ENCODE peak calls at places on chromosomes 16 and 17, in six cellular contexts. M, Q, S, A, J and H are unnamed samples.

GRCh38 chr17:82424001-82424862 is 5.8 kb upstream of the OGFOD3 start:
- DNase-seq in M (peak; percentile 31), J (peak; percentile 74), S (peak; percentile 24), Q (peak; percentile 60), A (peak; percentile 60), H (peak; percentile 61)

GRCh38 chr17:41676058-41676419 is 12.6 kb upstream of the EIF1 start:
- DNase-seq in A (no peak), S (no peak), M (no peak), Q (no peak), J (no peak), H (no peak)

GRCh38 chr17:79983456-79983855 is 52.2 kb downstream of the TBC1D16 start:
- DNase-seq in A (no peak), S (no peak), Q (no peak), M (no peak), J (no peak), H (no peak)

GRCh38 chr17:56820207-56820606 is 13.5 kb downstream of the C17orf67 start:
- DNase-seq in S (no peak), M (no peak), A (no peak), Q (no peak), J (no peak), H (no peak)

GRCh38 chr17:68135141-68135887 is 99.8 kb downstream of the KPNA2 start:
- DNase-seq in M (no peak), S (no peak), A (no peak), Q (no peak), J (no peak), H (no peak)

GRCh38 chr17:78558181-78558850 is 18.9 kb downstream of the DNAH17 start:
- DNase-seq in A (peak; percentile 27), Q (peak; percentile 53), S (peak; percentile 6), J (no peak), M (no peak), H (peak; percentile 47)

GRCh38 chr16:88634141-88634993 is 4.0 kb upstream of the IL17C start:
- DNase-seq in S (no peak), J (peak; percentile 83), A (peak; percentile 65), M (no peak), Q (no peak), H (peak; percentile 36)

GRCh38 chr17:68318103-68318991 is 27.1 kb downstream of the ARSG start:
- DNase-seq in J (no peak), Q (peak; percentile 53), S (peak; percentile 37), A (peak; percentile 30), M (peak; percentile 71), H (peak; percentile 72)

GRCh38 chr16:69334696-69335095 is 4.3 kb upstream of the PDF start:
- DNase-seq in J (no peak), M (no peak), A (no peak), Q (no peak), S (no peak), H (no peak)

GRCh38 chr16:2252806-2253148 is 1.4 kb upstream of the ECI1 start:
- DNase-seq in A (no peak), M (no peak), S (no peak), Q (no peak), J (no peak), H (no peak)

GRCh38 chr17:51322390-51323029 is 62.2 kb downstream of the UTP18 start:
- DNase-seq in S (no peak), A (peak; percentile 14), J (peak; percentile 70), M (no peak), Q (peak; percentile 70), H (peak; percentile 22)
- TF ChIP-seq CTCF in S (peak; percentile 15), A (peak; percentile 33), J (peak; percentile 76), M (peak; percentile 52), Q (peak; percentile 63), H (peak; percentile 43)

DNA sequence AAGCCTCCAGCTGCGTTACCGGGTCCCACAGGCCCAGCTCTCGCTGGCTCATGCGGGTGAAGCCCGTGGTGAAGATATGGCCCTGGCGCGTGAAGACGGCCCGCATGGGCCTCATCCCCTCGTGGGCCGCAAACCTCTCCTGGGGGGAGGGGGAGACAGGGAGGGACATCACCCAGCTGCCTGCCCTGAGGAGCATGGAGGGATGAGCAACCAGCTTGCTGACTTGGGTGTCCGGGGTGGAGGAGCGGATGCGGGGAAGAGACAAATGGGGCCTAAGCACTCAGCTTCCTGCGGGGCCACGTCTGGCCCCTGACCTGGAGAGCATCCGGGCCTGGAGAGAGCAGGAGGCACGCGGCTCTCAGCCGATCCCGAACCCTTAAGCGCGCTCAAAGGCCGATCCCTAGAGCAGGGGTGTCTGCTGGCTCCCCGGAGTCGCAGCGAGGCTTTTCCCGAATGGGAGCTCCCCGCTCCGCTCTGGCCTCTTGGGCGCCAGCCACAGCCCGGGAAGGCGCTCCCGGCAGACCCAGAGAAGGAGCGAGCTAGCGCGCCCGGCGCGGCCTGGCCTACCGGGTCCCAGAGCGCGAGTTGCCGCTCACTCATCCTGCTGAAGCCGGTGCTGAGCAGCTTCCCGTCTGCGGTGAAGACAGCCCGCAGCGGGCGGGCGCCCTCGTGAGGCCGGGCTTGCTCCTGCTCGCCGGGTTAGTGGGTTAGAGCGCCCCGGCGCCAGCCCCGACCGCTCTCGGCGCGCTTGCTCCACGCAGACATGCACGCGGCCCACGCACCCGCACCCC is 5.0 kb downstream of the CORO6 start:
- DNase-seq in M (no peak), Q (peak; percentile 86), J (peak; percentile 83), S (peak; percentile 59), A (peak; percentile 61), H (peak; percentile 77)
- H3K4me3 ChIP-seq in M (no peak overlapping the region), Q (peak overlapping the region; percentile 23), J (peak overlapping the region; percentile 25), S (no peak overlapping the region), A (peak overlapping the region; percentile 9), H (peak overlapping the region; percentile 13)

GRCh38 chr17:72122002-72122310 is 1.1 kb downstream of the SOX9 start:
- DNase-seq in Q (no peak), J (no peak), M (no peak), A (peak; percentile 39), S (no peak), H (no peak)
- TF ChIP-seq CTCF in Q (no peak), J (no peak), M (peak; percentile 9), A (no peak), S (no peak), H (no peak)

GRCh38 chr17:72466199-72466598 is 345.4 kb downstream of the SOX9 start:
- DNase-seq in S (peak; percentile 68), M (peak; percentile 67), Q (peak; percentile 95), J (no peak), A (peak; percentile 71), H (peak; percentile 43)
- H3K4me3 ChIP-seq in S (no peak overlapping the region), M (peak overlapping the region; percentile 53), Q (peak overlapping the region; percentile 34), J (no peak overlapping the region), A (no peak overlapping the region), H (no peak overlapping the region)

GRCh38 chr16:27779719-27780161 is 229.8 kb downstream of the KATNIP start:
- DNase-seq in S (peak; percentile 56), J (peak; percentile 84), A (peak; percentile 33), M (no peak), Q (peak; percentile 33), H (peak; percentile 61)
- TF ChIP-seq CTCF in S (peak; percentile 73), J (peak; percentile 68), A (peak; percentile 48), M (no peak), Q (no peak), H (peak; percentile 67)